ENCODE peak calls at places on chromosomes 3 and 15, in eight cellular contexts. G is right lobe of liver, K is K562, T is GM23338, R is lower lobe of right lung, C is activated B cell treated with CpG ODN at 0.5 μM for 24 hours, S is thoracic aorta, W is PC-3. H is an unnamed sample.

GRCh38 chr3:78969483-78969882 is 798.3 kb downstream of the ROBO1 start:
- ATAC-seq in R (no peak), S (no peak), C (no peak), W (no peak), K (no peak), G (no peak), T (no peak), H (no peak)

GRCh38 chr15:65088643-65089021 is 12.1 kb downstream of the KBTBD13 start:
- ATAC-seq in C (no peak), T (no peak), G (peak), W (no peak), K (no peak), S (no peak), R (peak), H (peak)

GRCh38 chr3:141493152-141493551 is 6.3 kb downstream of the RASA2 start:
- ATAC-seq in G (no peak), S (no peak), K (no peak), R (no peak), C (no peak), T (no peak), W (no peak), H (no peak)

GRCh38 chr3:3800076-3800448 is 831 bp downstream of the LRRN1 start:
- ATAC-seq in W (no peak), S (no peak), T (no peak), K (no peak), G (peak), C (no peak), R (peak), H (no peak)

GRCh38 chr3:107757140-107757539 is 234.4 kb downstream of the BBX start:
- ATAC-seq in C (no peak), S (no peak), W (no peak), G (no peak), K (no peak), T (no peak), R (no peak), H (no peak)

GRCh38 chr3:114451561-114452018 is 157.8 kb downstream of the TIGIT start:
- ATAC-seq in R (peak), G (peak), S (no peak), C (peak), K (no peak), W (peak), T (no peak), H (no peak)

GRCh38 chr3:43288850-43289249 is 2.5 kb downstream of the SNRK start:
- ATAC-seq in S (no peak), K (no peak), G (peak), T (no peak), C (no peak), W (no peak), R (no peak), H (no peak)

GRCh38 chr3:124576565-124577493 is 153.4 kb upstream of the UMPS start:
- ATAC-seq in T (no peak), S (no peak), R (no peak), K (peak), W (peak), G (peak), C (no peak), H (peak)

GRCh38 chr15:88802250-88802990 is 816 bp upstream of the ACAN start:
- ATAC-seq in R (no peak), W (no peak), G (no peak), K (no peak), C (no peak), S (no peak), T (no peak), H (no peak)

GRCh38 chr3:101495552-101495951 is 17.5 kb downstream of the SENP7 start:
- ATAC-seq in R (no peak), S (no peak), W (peak), G (no peak), T (peak), K (peak), C (no peak), H (no peak)
- TF ChIP-seq CTCF in R (no peak), S (no peak), W (peak), G (no peak), T (peak), K (peak), C (no peak), H (no peak)

GRCh38 chr3:194313642-194314430 is 37.3 kb downstream of the CPN2 start:
- ATAC-seq in K (no peak), C (no peak), R (no peak), S (no peak), T (peak), G (no peak), W (no peak), H (peak)
- TF ChIP-seq CTCF in K (no peak), C (no peak), R (no peak), S (no peak), T (no peak), G (no peak), W (peak), H (no peak)

GRCh38 chr3:183159319-183159718 is 3.2 kb downstream of the LAMP3 start:
- ATAC-seq in C (no peak), W (no peak), R (no peak), K (peak), T (no peak), G (no peak), S (no peak), H (no peak)
- TF ChIP-seq CTCF in C (no peak), W (peak), R (no peak), K (peak), T (peak), G (no peak), S (no peak), H (no peak)

GRCh38 chr3:65330072-65330471 is 642.3 kb upstream of the ADAMTS9 start:
- ATAC-seq in W (no peak), K (no peak), G (no peak), C (no peak), R (no peak), S (no peak), T (no peak), H (no peak)

GRCh38 chr3:65328148-65328547 is 640.3 kb upstream of the ADAMTS9 start:
- ATAC-seq in S (no peak), K (no peak), W (no peak), T (no peak), R (no peak), C (no peak), G (no peak), H (no peak)

GRCh38 chr3:65334045-65334665 is 646.4 kb upstream of the ADAMTS9 start:
- ATAC-seq in W (no peak), R (peak), K (no peak), T (peak), G (peak), S (no peak), C (no peak), H (no peak)

GRCh38 chr3:65335587-65335986 is 647.8 kb upstream of the ADAMTS9 start:
- ATAC-seq in W (no peak), T (no peak), K (no peak), C (no peak), S (no peak), R (no peak), G (no peak), H (no peak)

DNA sequence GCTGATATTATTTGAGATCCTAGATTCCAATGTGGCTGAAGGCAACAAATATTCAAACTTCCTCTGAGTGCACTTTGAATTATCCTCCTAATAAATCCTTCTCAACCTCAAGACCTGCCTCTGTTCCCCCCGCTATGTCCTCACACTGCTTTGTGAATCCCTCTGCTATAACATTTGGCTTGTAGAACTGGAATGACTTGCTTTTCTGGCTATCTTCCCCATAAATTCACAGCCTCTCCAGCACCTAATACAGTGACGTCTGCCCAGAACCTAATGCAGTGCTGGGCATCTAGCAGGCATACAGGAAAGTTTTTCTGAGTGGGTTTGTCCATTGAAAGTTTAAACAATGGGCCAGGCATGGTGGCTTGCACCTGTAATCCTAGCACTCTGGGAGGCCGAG is 643.9 kb upstream of the ADAMTS9 start:
- ATAC-seq in R (no peak), K (no peak), G (no peak), W (no peak), T (no peak), C (no peak), S (no peak), H (no peak)
- TF ChIP-seq CTCF in R (no peak), K (no peak), G (no peak), W (no peak), T (no peak), C (no peak), S (no peak), H (no peak)

GRCh38 chr15:32918481-32919026 is 200.8 kb downstream of the GREM1 start:
- ATAC-seq in K (no peak), G (no peak), R (no peak), S (no peak), W (no peak), T (peak), C (no peak), H (no peak)

GRCh38 chr15:32923176-32923575 is 205.4 kb downstream of the GREM1 start:
- ATAC-seq in W (no peak), G (no peak), K (no peak), T (no peak), C (no peak), R (no peak), S (no peak), H (no peak)

GRCh38 chr15:32922541-32922940 is 204.7 kb downstream of the GREM1 start:
- ATAC-seq in W (no peak), T (no peak), S (no peak), G (no peak), R (no peak), C (no peak), K (no peak), H (no peak)

DNA sequence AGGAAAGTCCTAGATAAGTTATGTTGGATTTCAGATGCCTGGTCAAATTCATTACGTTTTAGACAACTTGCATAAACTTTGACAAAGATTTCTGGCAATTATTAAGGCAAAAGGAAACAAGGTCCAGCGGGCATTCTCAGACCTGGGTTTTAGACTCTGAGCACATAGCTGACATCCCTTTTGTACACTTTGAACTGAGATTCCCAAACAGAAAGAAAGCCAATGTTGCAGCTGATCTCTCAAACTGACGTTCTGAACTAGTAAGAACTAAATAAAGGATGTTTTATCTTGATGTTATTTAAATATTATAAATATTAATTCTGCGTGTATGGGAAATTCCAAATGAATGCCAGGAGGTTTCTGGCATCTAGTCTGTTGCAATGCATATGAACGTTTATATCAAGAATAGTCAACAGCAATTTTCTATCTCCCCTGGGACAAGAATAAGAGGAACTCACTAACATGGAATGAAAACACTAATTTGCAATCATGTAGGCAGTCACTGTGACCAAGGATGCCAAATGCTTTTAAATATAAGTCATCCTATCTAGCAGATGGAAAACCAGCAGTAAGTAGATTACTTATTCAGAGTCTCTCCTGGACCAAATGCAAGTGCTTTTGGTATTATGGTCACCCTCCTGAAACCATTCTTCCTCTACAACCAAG is 202.1 kb downstream of the GREM1 start:
- ATAC-seq in T (no peak), C (no peak), S (no peak), G (no peak), R (no peak), W (no peak), K (no peak), H (peak)
- TF ChIP-seq CTCF in T (no peak), C (no peak), S (no peak), G (no peak), R (no peak), W (no peak), K (no peak), H (no peak)